ENCODE peak calls at places on chromosomes 2 and 18, in four cellular contexts. L is HCT116, S is PC-3, T is endothelial cell of umbilical vein. V is an unnamed sample. For H3K4me1, the result is how much of the 10 kb centered on the place peaks cover.

GRCh38 chr2:44016282-44016681 is 20.5 kb upstream of the LRPPRC start:
- DNase-seq in L (no peak), S (peak), T (peak), V (peak)

GRCh38 chr2:240983361-240983995 is 14.9 kb upstream of the SNED1 start:
- DNase-seq in L (peak), S (peak), T (peak), V (peak)

GRCh38 chr2:84085562-84085961 is 373.5 kb downstream of the SUCLG1 start:
- DNase-seq in L (no peak), S (no peak), T (no peak), V (no peak)

GRCh38 chr2:182763311-182763912 is 47.4 kb downstream of the DNAJC10 start:
- DNase-seq in L (peak), S (peak), T (peak), V (peak)

GRCh38 chr18:48007955-48008701 is 77.7 kb upstream of the SMAD2 start:
- DNase-seq in L (no peak), S (peak), T (peak), V (peak)

GRCh38 chr2:201642086-201642578 is 1.2 kb downstream of the TMEM237 start:
- DNase-seq in L (no peak), S (no peak), T (no peak), V (no peak)

GRCh38 chr2:2747797-2748301 is 416.8 kb upstream of the MYT1L start:
- DNase-seq in L (no peak), S (no peak), T (no peak), V (no peak)

GRCh38 chr2:224657349-224657748 is 58.8 kb downstream of the CCDC195 start:
- DNase-seq in L (no peak), S (no peak), T (no peak), V (no peak)

GRCh38 chr18:32237024-32237423 is 47.2 kb downstream of the MEP1B start:
- DNase-seq in L (no peak), S (peak), T (no peak), V (peak)

GRCh38 chr2:96399342-96400048 is 63.9 kb downstream of the NCAPH start:
- DNase-seq in L (no peak), S (no peak), T (no peak), V (no peak)

GRCh38 chr2:233953106-233953801 is 36.1 kb downstream of the TRPM8 start:
- DNase-seq in L (no peak), S (no peak), T (no peak), V (peak)

GRCh38 chr18:54740146-54740844 is 88.0 kb upstream of the RAB27B start:
- DNase-seq in L (no peak), S (peak), T (peak), V (no peak)

DNA sequence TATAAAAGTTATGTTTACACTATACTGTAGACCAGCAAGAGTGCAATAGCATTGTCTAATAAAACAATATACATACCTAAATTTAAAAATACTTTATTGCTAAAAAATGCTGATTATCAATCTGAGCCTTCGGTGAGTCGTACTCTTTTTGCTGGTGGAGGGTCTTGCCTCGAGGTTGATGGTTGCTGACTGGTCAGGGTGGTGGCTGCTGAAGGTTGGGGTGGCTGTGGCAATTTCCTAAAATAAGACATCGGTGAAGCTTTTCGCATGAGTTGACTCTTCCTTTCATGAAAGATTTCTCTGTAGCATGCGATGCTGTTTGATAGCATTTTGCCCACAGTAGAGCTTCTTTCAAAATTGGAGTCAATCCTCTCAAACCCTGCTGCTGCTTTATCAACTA is 2.4 kb downstream of the TIGD1 start:
- DNase-seq in L (no peak), S (no peak), T (no peak), V (no peak)
- H3K4me1 ChIP-seq in L (under half), S (under half), T (under half), V (under half)

GRCh38 chr2:160411167-160411566 is 82.4 kb downstream of the RBMS1 start:
- DNase-seq in L (no peak), S (peak), T (peak), V (no peak)
- H3K4me2 ChIP-seq in L (peak), S (peak), T (peak), V (no peak)

DNA sequence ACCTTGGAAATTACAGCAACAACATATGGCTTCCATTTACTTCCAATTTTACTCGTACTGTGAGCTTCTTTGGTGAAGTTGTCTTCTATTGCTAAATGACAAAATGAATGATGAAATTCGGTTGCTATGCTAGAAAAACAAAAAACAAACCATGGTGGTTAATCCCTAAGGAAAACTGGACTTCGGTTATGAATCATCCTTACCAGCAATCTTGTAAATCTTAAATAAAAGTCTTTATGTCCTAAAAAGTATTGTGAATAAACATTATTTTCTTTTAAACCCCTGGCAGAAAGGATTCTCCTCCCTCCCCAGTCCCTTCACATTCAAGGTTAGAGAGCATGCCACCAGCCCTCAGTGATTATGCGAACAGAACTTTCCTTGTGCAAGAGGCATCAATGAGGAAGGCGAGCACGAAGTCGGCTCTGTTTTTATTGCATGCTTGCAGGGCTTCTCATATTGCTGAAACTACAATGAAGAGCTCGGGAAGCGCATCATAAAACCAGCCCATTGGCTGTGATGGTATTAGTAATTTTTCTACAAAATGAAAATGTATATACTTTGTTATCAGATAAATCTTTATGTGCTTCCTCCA is 62.8 kb downstream of the ZNF521 start:
- DNase-seq in L (no peak), S (peak), T (peak), V (peak)
- H3K4me3 ChIP-seq in L (no peak), S (peak), T (no peak), V (no peak)

GRCh38 chr2:60499082-60499429 is 54.4 kb downstream of the BCL11A start:
- DNase-seq in L (no peak), S (no peak), T (no peak), V (no peak)
- H3K4me1 ChIP-seq in L (under half), S (under half), T (under half), V (under half)

GRCh38 chr2:98501896-98502295 is 57.2 kb downstream of the INPP4A start:
- DNase-seq in L (no peak), S (no peak), T (no peak), V (no peak)

GRCh38 chr2:98500561-98500960 is 55.9 kb downstream of the INPP4A start:
- DNase-seq in L (no peak), S (peak), T (no peak), V (no peak)

GRCh38 chr2:98502556-98503335 is 58.1 kb downstream of the INPP4A start:
- DNase-seq in L (no peak), S (peak), T (peak), V (no peak)

GRCh38 chr2:98498703-98499445 is 54.2 kb downstream of the INPP4A start:
- DNase-seq in L (no peak), S (no peak), T (peak), V (no peak)

DNA sequence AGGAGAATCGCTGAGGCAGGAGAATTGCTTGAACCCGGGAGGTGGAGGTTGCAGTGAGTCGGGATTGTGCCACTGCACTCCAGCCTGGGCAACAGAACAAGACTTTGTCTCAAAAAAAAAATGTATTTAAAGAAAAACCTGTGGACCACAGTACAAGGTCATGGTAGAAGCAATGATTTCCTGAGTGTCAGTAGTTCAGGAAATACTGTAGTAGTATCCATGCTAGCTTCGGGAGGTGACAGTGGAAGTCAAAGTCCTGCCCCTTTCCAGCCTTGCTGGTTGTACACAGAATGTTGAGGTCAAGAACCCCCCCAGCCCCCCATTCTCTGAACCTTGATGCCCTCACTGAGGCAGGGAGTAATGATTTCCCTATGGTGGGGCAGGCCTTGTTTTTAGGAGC is 56.6 kb downstream of the INPP4A start:
- DNase-seq in L (no peak), S (no peak), T (no peak), V (no peak)
- H3K4me2 ChIP-seq in L (no peak), S (no peak), T (no peak), V (no peak)

DNA sequence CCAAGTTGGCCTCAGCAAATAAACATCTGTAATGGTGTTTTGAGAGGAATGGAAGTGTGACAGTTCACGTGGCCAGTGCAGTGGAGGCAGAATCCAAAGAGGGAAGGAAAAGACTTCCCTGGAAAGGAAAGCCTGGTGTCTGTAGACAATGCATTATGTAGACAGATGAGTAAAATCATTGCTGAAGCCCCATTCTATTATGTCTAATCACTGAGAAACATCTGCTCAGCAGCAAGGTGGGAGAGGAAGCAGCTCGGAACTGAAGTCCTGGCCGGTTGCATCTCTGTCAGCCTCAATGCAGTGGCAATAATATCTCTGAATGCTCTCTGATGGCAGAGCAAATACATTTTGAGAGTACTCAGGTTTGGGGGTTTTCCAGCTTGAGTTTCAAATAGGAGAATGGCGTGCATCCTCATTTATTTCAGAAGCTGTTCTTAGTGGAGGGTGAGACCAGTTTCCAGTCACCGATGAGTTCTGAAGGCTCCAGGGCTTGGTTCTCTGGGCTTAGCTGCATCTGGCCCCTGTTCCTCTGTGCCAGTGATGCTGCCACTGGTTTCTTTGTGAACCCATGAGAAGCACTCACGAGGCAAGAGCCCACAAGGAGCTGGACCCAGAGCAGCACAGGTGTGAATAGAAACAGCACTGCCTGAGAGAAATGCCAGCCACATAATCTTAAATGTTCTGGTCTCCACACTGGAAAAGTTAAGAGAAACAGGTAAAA is 63.3 kb downstream of the RPIA start:
- DNase-seq in L (no peak), S (no peak), T (no peak), V (no peak)
- H3K4me3 ChIP-seq in L (no peak), S (no peak), T (no peak), V (no peak)

GRCh38 chr2:156155319-156155718 is 177.2 kb downstream of the NR4A2 start:
- DNase-seq in L (no peak), S (no peak), T (no peak), V (no peak)

GRCh38 chr2:156156580-156156979 is 175.9 kb downstream of the NR4A2 start:
- DNase-seq in L (no peak), S (no peak), T (no peak), V (no peak)

GRCh38 chr2:156157670-156158069 is 174.9 kb downstream of the NR4A2 start:
- DNase-seq in L (no peak), S (no peak), T (no peak), V (no peak)
- H3K4me1 ChIP-seq in L (under half), S (under half), T (under half), V (under half)

DNA sequence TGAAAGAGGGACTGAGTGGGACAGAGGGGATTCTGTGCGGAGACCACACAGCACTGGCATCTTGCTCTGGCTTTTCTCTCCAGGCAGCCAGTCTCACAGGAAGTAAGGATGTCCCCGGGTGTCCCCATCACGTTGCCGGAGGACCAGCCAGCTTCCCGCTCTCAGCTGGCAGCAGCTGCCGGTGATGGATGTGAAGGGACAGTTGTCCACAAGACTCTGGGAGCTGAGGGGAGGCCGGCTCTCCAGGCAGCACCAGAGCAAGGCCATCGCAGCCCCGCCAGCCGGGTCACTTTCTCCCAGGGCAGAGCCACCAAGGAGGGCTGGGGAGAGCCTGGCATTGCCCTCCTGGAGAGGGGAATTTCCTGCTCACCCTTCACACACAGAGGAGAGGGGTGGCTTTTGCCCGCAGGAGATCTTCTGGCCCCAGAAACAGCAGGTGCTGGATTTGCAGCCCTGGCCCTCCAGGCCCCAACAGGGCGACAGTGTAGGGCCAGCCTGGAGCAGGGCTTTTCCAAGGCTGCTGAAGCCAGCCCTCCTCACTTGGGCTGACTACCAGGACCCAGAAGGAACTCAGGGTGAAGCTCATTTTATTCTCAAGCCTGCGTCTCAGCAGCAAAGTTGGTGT is 24.0 kb upstream of the B3GNT7 start:
- DNase-seq in L (no peak), S (no peak), T (no peak), V (no peak)
- H3K4me2 ChIP-seq in L (no peak), S (no peak), T (no peak), V (no peak)

V was measured in hepatocyte.